ENCODE peak calls at places on chromosomes 2 and 18, in five cellular contexts. S is tibial nerve, G is cardiac muscle cell, I is fibroblast of the aortic adventitia, V is neural crest cell. N is an unnamed sample.

GRCh38 chr2:163990088-163990487 is 254.3 kb upstream of the FIGN start:
- DNase-seq in S (no peak), G (no peak), I (no peak), V (no peak), N (no peak)

GRCh38 chr2:13005761-13006336 is 289.1 kb downstream of the TRIB2 start:
- DNase-seq in S (no peak), G (no peak), I (peak), V (no peak), N (no peak)

GRCh38 chr2:222791946-222792649 is 68.7 kb upstream of the ACSL3 start:
- DNase-seq in S (no peak), G (no peak), I (peak), V (no peak), N (no peak)

GRCh38 chr2:10783421-10783820 is 29.2 kb downstream of the PDIA6 start:
- DNase-seq in S (no peak), G (no peak), I (no peak), V (no peak), N (no peak)

GRCh38 chr2:161703863-161704262 is 79.6 kb downstream of the SLC4A10 start:
- DNase-seq in S (no peak), G (no peak), I (no peak), V (no peak), N (no peak)

GRCh38 chr18:11310476-11311086 is 161.2 kb upstream of the PIEZO2 start:
- DNase-seq in S (no peak), G (peak), I (peak), V (peak), N (peak)

GRCh38 chr2:73852020-73852419 is 23.3 kb downstream of the STAMBP start:
- DNase-seq in S (no peak), G (no peak), I (peak), V (no peak), N (no peak)

GRCh38 chr18:49127606-49128190 is 176.9 kb upstream of the SMAD7 start:
- DNase-seq in S (no peak), G (no peak), I (no peak), V (no peak), N (no peak)

GRCh38 chr18:9474103-9474982 is 970 bp upstream of the RALBP1 start:
- DNase-seq in S (peak), G (peak), I (no peak), V (no peak), N (no peak)

GRCh38 chr18:61549411-61549810 is 216.2 kb downstream of the CDH20 start:
- DNase-seq in S (no peak), G (no peak), I (no peak), V (no peak), N (no peak)

GRCh38 chr2:178152033-178152432 is 39.8 kb downstream of the RBM45 start:
- DNase-seq in S (no peak), G (no peak), I (no peak), V (no peak), N (no peak)

GRCh38 chr18:23721711-23722479 is 32.6 kb downstream of the LAMA3 start:
- DNase-seq in S (no peak), G (no peak), I (peak), V (no peak), N (no peak)

GRCh38 chr2:235212501-235212900 is 260.7 kb downstream of the SH3BP4 start:
- DNase-seq in S (no peak), G (no peak), I (no peak), V (no peak), N (no peak)

GRCh38 chr2:22110244-22110651 is 986.5 kb downstream of the TDRD15 start:
- DNase-seq in S (no peak), G (no peak), I (no peak), V (no peak), N (no peak)

GRCh38 chr2:160479269-160479668 is 14.3 kb downstream of the RBMS1 start:
- DNase-seq in S (no peak), G (no peak), I (no peak), V (no peak), N (no peak)

DNA sequence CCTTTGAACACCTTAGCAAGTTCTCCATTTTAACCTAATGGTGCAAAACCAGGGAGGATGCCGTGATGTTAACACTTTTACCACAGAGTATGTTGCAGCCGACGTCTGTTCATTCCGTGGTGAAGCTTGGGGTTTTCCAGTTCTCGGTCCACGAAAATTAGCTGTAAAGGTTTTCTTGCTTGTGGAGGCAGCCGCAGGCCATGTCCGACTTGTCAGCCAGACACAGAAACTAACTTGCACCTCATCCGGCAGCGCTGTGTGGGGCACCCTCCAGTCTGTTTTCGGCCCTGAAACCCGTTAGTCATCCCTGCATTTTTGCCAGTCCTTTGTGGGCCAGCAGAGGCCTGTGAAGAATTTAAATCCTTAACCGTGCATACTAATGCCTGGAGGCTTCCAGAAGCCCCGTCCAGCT is 70.7 kb downstream of the SH3YL1 start:
- DNase-seq in S (no peak), G (no peak), I (no peak), V (no peak), N (no peak)
- TF ChIP-seq CTCF in S (no peak), G (no peak), I (no peak), V (no peak), N (no peak)

GRCh38 chr2:55012648-55013484 is 37.4 kb downstream of the RTN4 start:
- DNase-seq in S (no peak), G (no peak), I (no peak), V (no peak), N (no peak)

GRCh38 chr2:55011741-55012574 is 38.3 kb downstream of the RTN4 start:
- DNase-seq in S (no peak), G (no peak), I (peak), V (no peak), N (no peak)

GRCh38 chr2:55010915-55011314 is 39.3 kb downstream of the RTN4 start:
- DNase-seq in S (no peak), G (no peak), I (no peak), V (no peak), N (peak)

GRCh38 chr2:55014962-55015939 is 35.0 kb downstream of the RTN4 start:
- DNase-seq in S (no peak), G (peak), I (peak), V (no peak), N (peak)

GRCh38 chr2:55013936-55014335 is 36.3 kb downstream of the RTN4 start:
- DNase-seq in S (no peak), G (no peak), I (no peak), V (no peak), N (no peak)
- TF ChIP-seq CTCF in S (no peak), G (peak), I (no peak), V (no peak), N (no peak)

GRCh38 chr2:207529330-207530159 is at the start of gene CREB1:
- DNase-seq in S (peak), G (peak), I (peak), V (peak), N (peak)
- TF ChIP-seq CTCF in S (peak), G (no peak), I (no peak), V (peak), N (no peak)

DNA sequence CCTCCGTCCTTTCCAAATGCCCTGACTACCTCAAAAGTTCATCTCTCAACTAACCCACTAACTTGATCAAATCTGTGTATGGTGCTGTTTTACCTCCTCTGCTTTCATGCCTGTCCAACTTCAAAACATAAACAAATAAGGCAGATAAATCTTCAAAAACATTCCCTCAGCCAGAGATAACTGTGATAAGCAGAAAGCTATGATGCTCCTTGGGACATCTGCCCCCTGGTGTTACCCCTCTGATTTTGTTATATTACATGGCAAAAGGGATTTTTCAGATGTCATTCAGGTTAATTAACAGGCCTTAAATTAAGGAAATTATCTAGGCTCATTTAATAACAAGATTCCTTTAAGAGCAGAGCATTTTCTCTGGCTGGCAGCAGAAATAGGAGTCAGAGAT is 810.8 kb upstream of the CHAC2 start:
- DNase-seq in S (no peak), G (no peak), I (no peak), V (no peak), N (no peak)
- TF ChIP-seq CTCF in S (no peak), G (no peak), I (peak), V (peak), N (no peak)

DNA sequence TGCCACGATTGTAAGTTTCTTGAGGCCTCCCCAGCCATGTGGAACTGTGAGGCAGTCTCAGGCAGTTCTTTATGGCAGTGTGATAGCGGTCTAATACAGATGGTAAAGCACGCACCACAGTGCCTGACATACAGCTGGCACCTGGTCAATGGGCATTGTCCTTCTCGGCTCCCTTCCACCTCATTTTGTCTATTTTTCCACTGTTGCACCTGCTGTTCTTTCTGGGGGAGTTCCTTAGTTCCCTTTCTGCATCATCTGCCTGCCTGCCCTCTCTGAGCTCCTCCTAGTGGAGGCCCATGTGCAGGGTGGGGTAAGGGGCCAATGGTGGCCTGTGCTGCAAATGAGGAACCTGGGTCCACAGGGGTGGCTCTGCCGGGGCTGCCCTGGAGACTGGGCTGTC is 157.6 kb downstream of the LPIN1 start:
- DNase-seq in S (no peak), G (no peak), I (no peak), V (no peak), N (no peak)
- TF ChIP-seq CTCF in S (no peak), G (no peak), I (no peak), V (no peak), N (no peak)

GRCh38 chr2:174332607-174333001 is 2.1 kb upstream of the SP9 start:
- DNase-seq in S (no peak), G (no peak), I (no peak), V (no peak), N (no peak)
- TF ChIP-seq CTCF in S (no peak), G (no peak), I (no peak), V (peak), N (no peak)

GRCh38 chr18:6859676-6860422 is 130.3 kb downstream of the ARHGAP28 start:
- DNase-seq in S (no peak), G (no peak), I (no peak), V (no peak), N (no peak)
- TF ChIP-seq CTCF in S (no peak), G (no peak), I (no peak), V (no peak), N (no peak)

GRCh38 chr2:3535794-3536681 is 16.7 kb upstream of the ADI1 start:
- DNase-seq in S (peak), G (no peak), I (peak), V (no peak), N (peak)
- TF ChIP-seq CTCF in S (peak), G (peak), I (peak), V (no peak), N (no peak)